ENCODE peak calls at places on chromosomes 11 and 22, in eight cellular contexts. P is cardiac muscle cell, C is RWPE1, L is foreskin keratinocyte, I is foreskin fibroblast, V is fibroblast of lung, H is transverse colon, X is nephron progenitor cell. S is an unnamed sample.

GRCh38 chr11:9765320-9766101 is 101.6 kb downstream of the SWAP70 start:
- DNase-seq in X (peak), I (peak), L (no peak), V (peak), P (peak), H (no peak), C (no peak), S (peak)

GRCh38 chr11:102431404-102431803 is 21.2 kb downstream of the TMEM123 start:
- DNase-seq in H (no peak), V (no peak), L (no peak), X (no peak), C (no peak), I (no peak), P (no peak), S (no peak)

GRCh38 chr11:1744137-1744878 is 6.1 kb downstream of the IFITM10 start:
- DNase-seq in V (no peak), I (peak), H (no peak), L (no peak), X (no peak), C (no peak), P (no peak), S (peak)

GRCh38 chr22:50599816-50600454 is 658 bp upstream of the MAPK8IP2 start:
- DNase-seq in L (no peak), P (peak), X (peak), H (peak), C (peak), V (peak), I (no peak), S (peak)

GRCh38 chr11:75531325-75531724 is 5.6 kb upstream of the GDPD5 start:
- DNase-seq in P (no peak), I (no peak), L (no peak), C (no peak), X (no peak), V (no peak), H (no peak), S (no peak)

GRCh38 chr11:78420796-78421209 is 3.2 kb upstream of the GAB2 start:
- DNase-seq in X (peak), P (peak), C (no peak), H (peak), V (peak), L (no peak), I (peak), S (no peak)

GRCh38 chr22:19517919-19518567 is 6.2 kb downstream of the CLDN5 start:
- DNase-seq in L (no peak), C (no peak), H (no peak), X (no peak), P (no peak), V (no peak), I (no peak), S (no peak)

GRCh38 chr11:2860636-2861035 is 24.9 kb downstream of the CDKN1C start:
- DNase-seq in H (peak), C (peak), P (no peak), L (no peak), X (no peak), V (peak), I (no peak), S (no peak)

GRCh38 chr11:65355013-65355775 is 643 bp downstream of the TIGD3 start:
- DNase-seq in H (peak), I (no peak), C (no peak), V (no peak), X (peak), L (no peak), P (peak), S (peak)

GRCh38 chr22:46812786-46813185 is 50.3 kb downstream of the TBC1D22A start:
- DNase-seq in H (no peak), I (no peak), P (no peak), X (peak), L (no peak), V (no peak), C (no peak), S (no peak)

GRCh38 chr11:15107730-15108515 is 6.8 kb upstream of the INSC start:
- DNase-seq in V (peak), L (peak), C (no peak), I (peak), X (no peak), H (no peak), P (no peak), S (no peak)

GRCh38 chr11:95444309-95445202 is 213.6 kb upstream of the SESN3 start:
- DNase-seq in C (peak), P (no peak), L (peak), V (no peak), X (no peak), H (no peak), I (no peak), S (no peak)

GRCh38 chr11:100273066-100273815 is 413.8 kb upstream of the ARHGAP42 start:
- DNase-seq in I (no peak), H (no peak), X (no peak), C (no peak), L (no peak), P (no peak), V (no peak), S (no peak)

GRCh38 chr11:102289510-102290078 is 27.7 kb upstream of the BIRC3 start:
- DNase-seq in H (no peak), C (no peak), L (no peak), P (no peak), X (no peak), V (no peak), I (no peak), S (no peak)

GRCh38 chr11:83335446-83336070 is 49.4 kb upstream of the CCDC90B start:
- DNase-seq in P (no peak), I (no peak), H (no peak), L (no peak), X (no peak), C (no peak), V (no peak), S (no peak)

GRCh38 chr11:130737866-130738431 is 178.3 kb downstream of the SNX19 start:
- DNase-seq in V (peak), P (peak), H (no peak), X (no peak), C (no peak), I (peak), L (peak), S (no peak)

GRCh38 chr11:22461626-22462025 is 123.4 kb downstream of the SLC17A6 start:
- DNase-seq in P (no peak), I (no peak), L (peak), C (no peak), V (peak), H (no peak), X (no peak), S (no peak)

GRCh38 chr11:45332486-45332934 is 46.4 kb upstream of the SYT13 start:
- DNase-seq in H (peak), X (peak), C (peak), L (no peak), V (no peak), P (peak), I (no peak), S (peak)

GRCh38 chr11:79314906-79315689 is 125.7 kb downstream of the TENM4 start:
- DNase-seq in P (peak), I (no peak), X (peak), H (no peak), V (peak), C (peak), L (peak), S (no peak)

GRCh38 chr11:64259533-64260067 is 8.3 kb downstream of the PLCB3 start:
- DNase-seq in H (no peak), L (no peak), P (no peak), V (no peak), I (no peak), C (no peak), X (no peak), S (no peak)

GRCh38 chr11:38130514-38130913 is 1532.5 kb upstream of the RAG2 start:
- DNase-seq in C (no peak), X (no peak), V (no peak), I (no peak), L (no peak), P (no peak), H (no peak), S (no peak)

GRCh38 chr11:30552839-30553238 is 33.3 kb downstream of the MPPED2 start:
- DNase-seq in H (no peak), V (no peak), X (no peak), L (no peak), C (no peak), I (no peak), P (no peak), S (no peak)

GRCh38 chr22:33274214-33274828 is 216.1 kb upstream of the SYN3 start:
- DNase-seq in P (peak), C (peak), H (peak), X (peak), V (no peak), I (no peak), L (peak), S (peak)

GRCh38 chr11:100632970-100633452 is 54.1 kb upstream of the ARHGAP42 start:
- DNase-seq in P (peak), H (peak), C (no peak), I (no peak), L (no peak), X (no peak), V (peak), S (no peak)

GRCh38 chr22:47472636-47473035 is 710.2 kb downstream of the TBC1D22A start:
- DNase-seq in P (no peak), I (no peak), X (no peak), C (no peak), H (no peak), L (no peak), V (no peak), S (no peak)

GRCh38 chr22:35064664-35065063 is 1.3 kb upstream of the ISX start:
- DNase-seq in X (no peak), I (no peak), V (no peak), L (peak), C (peak), H (peak), P (no peak), S (no peak)

GRCh38 chr11:3087821-3088800 is 30.9 kb upstream of the CARS1 start:
- DNase-seq in V (peak), P (no peak), C (peak), I (no peak), X (no peak), L (peak), H (no peak), S (no peak)

GRCh38 chr22:24400726-24401596 is 26.4 kb upstream of the ADORA2A start:
- DNase-seq in I (peak), H (no peak), L (no peak), C (no peak), P (no peak), V (peak), X (no peak), S (no peak)

GRCh38 chr22:38432264-38432663 is 22.7 kb downstream of the KCNJ4 start:
- DNase-seq in P (no peak), H (no peak), X (no peak), L (no peak), C (no peak), V (peak), I (peak), S (no peak)

GRCh38 chr22:17336061-17336460 is 33.2 kb upstream of the CECR2 start:
- DNase-seq in V (no peak), I (no peak), H (no peak), L (no peak), C (no peak), P (no peak), X (no peak), S (no peak)

GRCh38 chr22:41411021-41411851 is 29.5 kb downstream of the TEF start:
- DNase-seq in H (no peak), V (no peak), I (no peak), L (no peak), P (peak), C (no peak), X (no peak), S (no peak)

GRCh38 chr11:45158210-45158644 is 11.8 kb downstream of the PRDM11 start:
- DNase-seq in I (no peak), P (peak), V (no peak), C (no peak), H (peak), X (peak), L (no peak), S (no peak)

GRCh38 chr11:79097279-79097875 is 343.5 kb downstream of the TENM4 start:
- DNase-seq in H (no peak), V (peak), C (no peak), I (peak), L (no peak), P (no peak), X (no peak), S (no peak)

GRCh38 chr11:81331073-81331472 is 1402.6 kb downstream of the FAM181B start:
- DNase-seq in X (no peak), H (no peak), L (no peak), C (no peak), I (no peak), V (no peak), P (no peak), S (no peak)

DNA sequence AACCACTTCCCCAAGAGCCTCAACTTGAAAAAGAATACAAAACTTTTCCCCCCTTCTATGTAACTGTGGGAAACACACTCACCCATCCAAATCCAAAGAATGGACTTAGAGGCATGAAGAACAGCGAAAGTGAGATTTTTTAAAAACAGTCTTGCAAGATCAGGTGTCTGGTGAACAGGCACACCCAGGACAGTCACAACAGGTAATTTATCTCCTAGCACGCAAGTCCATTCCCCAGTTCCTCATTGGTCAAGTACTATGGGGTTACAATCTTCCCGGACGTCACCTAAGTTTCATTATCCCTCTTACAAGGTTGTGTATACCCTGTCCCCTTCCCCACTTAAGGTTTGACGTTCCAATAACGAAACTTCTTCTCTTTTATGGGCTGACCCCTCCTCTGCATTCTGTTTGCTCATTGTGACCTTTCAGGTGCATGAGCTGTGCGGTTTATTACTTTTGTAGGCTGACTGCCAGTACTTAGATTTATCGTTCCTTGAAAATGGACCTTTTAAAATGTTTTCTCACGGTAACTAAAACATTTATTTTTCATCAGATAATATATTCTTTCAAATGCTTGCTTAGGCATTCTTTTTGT is 1402.0 kb downstream of the FAM181B start:
- DNase-seq in L (no peak), X (no peak), C (no peak), V (no peak), H (no peak), I (no peak), P (no peak), S (no peak)
- TF ChIP-seq CTCF in L (no peak), X (no peak), C (no peak), V (no peak), H (no peak), I (no peak), P (no peak), S (no peak)

GRCh38 chr22:44046485-44047141 is 22.5 kb downstream of the PARVB start:
- DNase-seq in I (no peak), C (no peak), V (no peak), X (no peak), P (no peak), H (no peak), L (no peak), S (no peak)

GRCh38 chr22:44049369-44050231 is 25.5 kb downstream of the PARVB start:
- DNase-seq in L (no peak), P (no peak), I (no peak), C (no peak), V (no peak), H (no peak), X (no peak), S (peak)

GRCh38 chr22:44047891-44048301 is 23.8 kb downstream of the PARVB start:
- DNase-seq in C (no peak), P (no peak), H (no peak), X (no peak), L (no peak), V (no peak), I (no peak), S (no peak)

GRCh38 chr22:44042822-44043221 is 18.7 kb downstream of the PARVB start:
- DNase-seq in P (no peak), I (no peak), X (no peak), V (peak), L (no peak), C (no peak), H (no peak), S (no peak)

GRCh38 chr22:44045171-44045570 is 21.1 kb downstream of the PARVB start:
- DNase-seq in X (no peak), H (no peak), I (no peak), L (peak), C (no peak), V (peak), P (no peak), S (no peak)
- TF ChIP-seq CTCF in X (no peak), H (no peak), I (no peak), L (no peak), C (no peak), V (no peak), P (no peak), S (no peak)

DNA sequence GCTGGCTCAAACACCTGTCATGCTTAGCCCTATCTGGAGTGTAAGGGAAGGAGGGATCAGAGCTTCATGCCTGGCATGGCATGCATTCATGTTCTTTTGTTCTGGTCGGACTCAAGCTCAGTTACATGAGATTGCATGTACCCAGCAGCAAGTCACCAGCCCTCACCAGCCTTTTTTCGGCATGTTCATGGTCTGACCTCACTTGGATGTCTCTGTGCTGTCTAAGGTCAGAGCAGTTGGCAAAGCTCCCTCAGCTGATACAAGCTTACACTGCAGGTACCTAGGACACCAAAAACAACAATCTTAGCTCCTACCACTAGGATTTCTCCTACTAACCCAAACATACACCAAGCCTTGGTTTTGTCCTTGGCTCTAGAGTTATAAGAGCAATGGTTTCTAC is 152.6 kb downstream of the BARX2 start:
- DNase-seq in L (no peak), P (no peak), H (no peak), V (no peak), C (no peak), I (no peak), X (no peak), S (no peak)
- TF ChIP-seq CTCF in L (no peak), P (no peak), H (no peak), V (no peak), C (no peak), I (no peak), X (no peak), S (no peak)

DNA sequence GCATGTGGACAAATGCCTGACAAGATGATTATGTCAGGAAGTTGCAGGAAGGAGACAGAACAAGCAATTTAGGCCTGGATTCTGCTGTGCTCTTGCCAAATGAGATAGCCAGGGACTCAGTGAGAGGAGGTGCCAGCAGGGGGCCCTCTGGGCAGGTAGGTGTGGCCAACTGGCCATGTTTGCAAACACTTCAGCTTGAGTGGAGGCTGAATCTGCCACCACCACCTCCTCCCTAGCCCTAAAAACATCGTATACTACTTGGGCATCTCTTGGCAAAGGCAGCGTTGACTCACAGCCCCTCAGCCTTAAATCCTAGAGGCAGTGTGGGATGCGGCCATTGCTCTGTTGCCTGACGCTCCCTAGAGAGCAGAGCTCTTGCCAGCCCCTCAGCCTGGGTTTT is 95.1 kb upstream of the PLET1 start:
- DNase-seq in P (peak), H (no peak), I (no peak), X (peak), L (no peak), C (no peak), V (peak), S (peak)
- TF ChIP-seq CTCF in P (peak), H (peak), I (peak), X (peak), L (peak), C (no peak), V (peak), S (peak)

GRCh38 chr11:103927535-103927934 is 108.9 kb upstream of the DDI1 start:
- DNase-seq in C (peak), H (no peak), I (no peak), P (peak), L (peak), X (no peak), V (no peak), S (no peak)
- TF ChIP-seq CTCF in C (no peak), H (peak), I (peak), P (peak), L (peak), X (no peak), V (peak), S (no peak)

DNA sequence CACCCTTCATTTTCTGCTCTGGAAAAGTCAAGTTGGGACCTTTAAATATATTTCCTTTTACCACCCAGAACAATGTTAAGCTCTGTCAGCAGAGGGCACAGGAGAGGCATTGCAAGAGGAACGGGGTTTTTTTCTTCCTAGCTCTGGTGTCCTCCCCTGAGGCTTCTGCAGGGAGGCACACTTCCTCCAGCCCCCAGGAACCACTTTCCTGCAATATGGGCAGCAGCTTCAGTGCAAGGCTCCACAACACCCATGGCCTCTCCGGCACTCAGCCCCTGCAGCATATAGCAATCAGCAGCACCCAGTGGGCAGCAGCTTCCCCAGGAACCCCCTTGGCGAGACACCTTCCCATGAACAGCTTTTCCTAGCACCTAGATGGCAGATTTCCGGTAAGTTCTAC is 101.4 kb downstream of the SYT9 start:
- DNase-seq in V (no peak), I (peak), P (peak), X (peak), L (peak), H (peak), C (no peak), S (peak)
- TF ChIP-seq CTCF in V (peak), I (peak), P (peak), X (peak), L (peak), H (peak), C (no peak), S (peak)

GRCh38 chr11:122655527-122656072 is at the start of gene UBASH3B:
- DNase-seq in V (peak), C (peak), X (peak), L (peak), P (peak), I (peak), H (peak), S (peak)
- TF ChIP-seq CTCF in V (no peak), C (no peak), X (no peak), L (peak), P (no peak), I (peak), H (no peak), S (no peak)

DNA sequence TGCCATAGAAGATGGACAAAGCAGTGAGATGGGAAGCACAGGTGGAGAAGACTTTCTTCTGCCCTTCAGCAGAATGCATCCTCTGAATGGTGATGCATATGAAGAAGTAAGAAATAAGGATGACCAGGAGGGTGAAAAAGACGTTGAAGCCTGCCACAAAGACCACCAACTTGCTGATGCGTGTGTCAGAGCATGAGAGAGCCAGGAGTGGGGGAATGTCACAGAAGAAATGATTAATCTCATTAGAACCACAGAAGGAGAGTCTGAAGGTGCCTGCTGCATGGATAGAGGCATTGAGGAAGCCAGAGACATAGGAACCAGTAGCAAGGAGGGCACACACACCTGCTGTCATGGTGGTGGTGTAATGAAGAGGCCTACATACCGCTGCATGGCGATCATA is 550 bp downstream of the OR5B21 start:
- DNase-seq in X (no peak), P (no peak), C (no peak), L (no peak), H (no peak), V (no peak), I (no peak), S (no peak)
- TF ChIP-seq CTCF in X (no peak), P (no peak), C (no peak), L (no peak), H (no peak), V (no peak), I (no peak), S (no peak)